ENCODE peak calls at places on chromosomes 3 and 15, in nine cellular contexts. A, Q, S, I, K, M, P, G and V are unnamed samples. For H3K9me3, the result is how much of the 10 kb centered on the place peaks cover.

GRCh38 chr3:180705619-180706018 is 26.3 kb upstream of the CCDC39 start:
- DNase-seq in A (no peak), Q (no peak), S (no peak), I (no peak), K (no peak), M (no peak), P (no peak), G (no peak), V (no peak)

GRCh38 chr3:126527455-126528211 is 3.7 kb downstream of the CHST13 start:
- DNase-seq in A (no peak), Q (no peak), S (no peak), I (no peak), K (no peak), M (no peak), P (no peak), G (no peak), V (no peak)

GRCh38 chr3:56796202-56796601 is 5.5 kb downstream of the ARHGEF3 start:
- DNase-seq in A (no peak), Q (no peak), S (no peak), I (no peak), K (no peak), M (peak), P (no peak), G (no peak), V (no peak)

GRCh38 chr15:82952156-82953081 is at the start of gene HOMER2:
- DNase-seq in A (peak), Q (no peak), S (no peak), I (peak), K (peak), M (peak), P (peak), G (no peak), V (no peak)

GRCh38 chr3:13688034-13688433 is 139.1 kb downstream of the FBLN2 start:
- DNase-seq in A (no peak), Q (no peak), S (no peak), I (no peak), K (no peak), M (no peak), P (no peak), G (no peak), V (no peak)

GRCh38 chr3:54731697-54732445 is 196.0 kb downstream of the LRTM1 start:
- DNase-seq in A (no peak), Q (no peak), S (no peak), I (no peak), K (no peak), M (no peak), P (no peak), G (no peak), V (no peak)

GRCh38 chr15:73994912-73995622 is 551 bp downstream of the PML start:
- DNase-seq in A (no peak), Q (no peak), S (no peak), I (no peak), K (no peak), M (peak), P (no peak), G (peak), V (no peak)

GRCh38 chr15:32970847-32971246 is 223.7 kb downstream of the FMN1 start:
- DNase-seq in A (no peak), Q (no peak), S (no peak), I (no peak), K (no peak), M (no peak), P (no peak), G (no peak), V (no peak)

GRCh38 chr3:37249717-37250116 is 75.3 kb upstream of the LRRFIP2 start:
- DNase-seq in A (no peak), Q (no peak), S (no peak), I (no peak), K (no peak), M (no peak), P (no peak), G (no peak), V (no peak)

GRCh38 chr3:62048577-62048976 is 324.8 kb downstream of the FEZF2 start:
- DNase-seq in A (no peak), Q (no peak), S (no peak), I (no peak), K (no peak), M (no peak), P (no peak), G (no peak), V (no peak)

GRCh38 chr3:150319900-150320299 is 88.2 kb upstream of the TSC22D2 start:
- DNase-seq in A (no peak), Q (no peak), S (no peak), I (no peak), K (no peak), M (peak), P (peak), G (no peak), V (no peak)

GRCh38 chr3:155981669-155982068 is 111.2 kb downstream of the GMPS start:
- DNase-seq in A (no peak), Q (no peak), S (no peak), I (no peak), K (no peak), M (no peak), P (no peak), G (no peak), V (no peak)

GRCh38 chr15:70783610-70784021 is 20.3 kb upstream of the UACA start:
- DNase-seq in A (peak), Q (no peak), S (no peak), I (no peak), K (no peak), M (peak), P (no peak), G (peak), V (no peak)

GRCh38 chr3:194661946-194662345 is 10.0 kb downstream of the LSG1 start:
- DNase-seq in A (no peak), Q (no peak), S (no peak), I (no peak), K (no peak), M (no peak), P (no peak), G (no peak), V (no peak)

GRCh38 chr3:12916159-12916558 is 74.8 kb upstream of the RPL32 start:
- DNase-seq in A (no peak), Q (no peak), S (no peak), I (no peak), K (no peak), M (no peak), P (no peak), G (no peak), V (no peak)

GRCh38 chr3:134330895-134331810 is 43.1 kb downstream of the AMOTL2 start:
- DNase-seq in A (no peak), Q (no peak), S (no peak), I (no peak), K (no peak), M (no peak), P (no peak), G (no peak), V (no peak)

GRCh38 chr3:153513236-153513635 is 351.2 kb downstream of the RAP2B start:
- DNase-seq in A (no peak), Q (peak), S (no peak), I (no peak), K (no peak), M (no peak), P (peak), G (no peak), V (no peak)

GRCh38 chr15:85606721-85607120 is 188.0 kb downstream of the KLHL25 start:
- DNase-seq in A (no peak), Q (no peak), S (no peak), I (no peak), K (no peak), M (no peak), P (no peak), G (no peak), V (no peak)

GRCh38 chr3:31053299-31053698 is 158.8 kb upstream of the GADL1 start:
- DNase-seq in A (no peak), Q (no peak), S (no peak), I (no peak), K (no peak), M (no peak), P (no peak), G (no peak), V (no peak)

GRCh38 chr3:127541320-127541719 is 49.2 kb downstream of the TPRA1 start:
- DNase-seq in A (peak), Q (no peak), S (no peak), I (no peak), K (no peak), M (no peak), P (no peak), G (no peak), V (no peak)

GRCh38 chr3:72234394-72234793 is 449.4 kb upstream of the PROK2 start:
- DNase-seq in A (no peak), Q (no peak), S (no peak), I (no peak), K (no peak), M (no peak), P (no peak), G (no peak), V (no peak)

GRCh38 chr15:69114231-69114937 is 46.1 kb upstream of the GLCE start:
- DNase-seq in A (no peak), Q (no peak), S (no peak), I (no peak), K (peak), M (no peak), P (no peak), G (no peak), V (no peak)

GRCh38 chr3:178295257-178295912 is 240.9 kb upstream of the KCNMB2 start:
- DNase-seq in A (no peak), Q (no peak), S (no peak), I (no peak), K (peak), M (no peak), P (no peak), G (no peak), V (no peak)

GRCh38 chr15:58966698-58967097 is 20.8 kb upstream of the RNF111 start:
- DNase-seq in A (no peak), Q (no peak), S (no peak), I (no peak), K (no peak), M (no peak), P (no peak), G (no peak), V (no peak)

GRCh38 chr3:143604849-143605660 is 243.2 kb downstream of the SLC9A9 start:
- DNase-seq in A (no peak), Q (no peak), S (no peak), I (no peak), K (no peak), M (no peak), P (no peak), G (no peak), V (no peak)

GRCh38 chr3:64915778-64916177 is 228.0 kb upstream of the ADAMTS9 start:
- DNase-seq in A (no peak), Q (no peak), S (no peak), I (no peak), K (no peak), M (peak), P (no peak), G (no peak), V (no peak)

GRCh38 chr3:10889206-10889960 is 73.4 kb downstream of the SLC6A11 start:
- DNase-seq in A (no peak), Q (no peak), S (no peak), I (no peak), K (no peak), M (no peak), P (no peak), G (no peak), V (no peak)
- H3K9me3 ChIP-seq in A (under half), Q (under half), S (under half), I (under half), K (under half), M (under half), P (under half), G (under half), V (under half)

GRCh38 chr3:6602329-6602728 is 258.6 kb upstream of the GRM7 start:
- DNase-seq in A (no peak), Q (no peak), S (no peak), I (no peak), K (no peak), M (no peak), P (no peak), G (no peak), V (no peak)
- H3K9me3 ChIP-seq in A (under half), Q (under half), S (under half), I (under half), K (under half), M (under half), P (under half), G (under half), V (under half)

GRCh38 chr3:122773856-122774535 is 19.6 kb downstream of the HSPBAP1 start:
- DNase-seq in A (no peak), Q (no peak), S (no peak), I (no peak), K (no peak), M (no peak), P (no peak), G (no peak), V (no peak)
- H3K9me3 ChIP-seq in A (under half), Q (under half), S (under half), I (under half), K (under half), M (under half), P (under half), G (under half), V (under half)

GRCh38 chr3:43041517-43041916 is 62.4 kb downstream of the GASK1A start:
- DNase-seq in A (no peak), Q (no peak), S (no peak), I (no peak), K (no peak), M (no peak), P (no peak), G (no peak), V (no peak)

GRCh38 chr3:43043071-43043766 is 62.7 kb downstream of the POMGNT2 start:
- DNase-seq in A (no peak), Q (no peak), S (no peak), I (no peak), K (no peak), M (no peak), P (no peak), G (peak), V (no peak)

GRCh38 chr3:43048470-43048869 is 57.4 kb downstream of the POMGNT2 start:
- DNase-seq in A (no peak), Q (no peak), S (no peak), I (no peak), K (no peak), M (no peak), P (no peak), G (no peak), V (no peak)

GRCh38 chr3:43046583-43046982 is 59.3 kb downstream of the POMGNT2 start:
- DNase-seq in A (no peak), Q (no peak), S (no peak), I (no peak), K (no peak), M (no peak), P (no peak), G (no peak), V (no peak)

DNA sequence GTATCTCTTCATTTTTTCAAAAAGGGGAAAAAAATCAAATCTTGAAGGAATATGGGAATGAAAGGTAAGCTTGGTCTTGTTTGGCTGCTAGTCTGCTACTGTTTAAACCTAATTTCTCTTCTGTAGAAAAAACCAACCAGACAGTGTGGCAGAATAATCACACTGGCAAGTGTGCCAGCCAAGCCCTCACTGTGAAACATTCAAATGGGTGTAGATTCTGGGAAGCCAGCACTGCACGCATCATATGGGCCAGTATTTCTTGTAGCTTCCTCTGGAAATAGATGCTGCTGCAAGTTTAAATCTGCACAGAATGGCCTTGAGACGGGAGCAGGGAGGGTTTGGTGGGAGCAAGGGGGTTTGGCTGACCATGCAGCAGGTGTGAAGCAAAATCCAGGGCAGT is 62.1 kb downstream of the POMGNT2 start:
- DNase-seq in A (no peak), Q (no peak), S (no peak), I (no peak), K (no peak), M (no peak), P (no peak), G (no peak), V (no peak)
- H3K9me3 ChIP-seq in A (under half), Q (under half), S (under half), I (under half), K (under half), M (under half), P (under half), G (under half), V (under half)

GRCh38 chr3:197209366-197210260 is 88.8 kb downstream of the DLG1 start:
- DNase-seq in A (no peak), Q (no peak), S (no peak), I (no peak), K (no peak), M (no peak), P (no peak), G (no peak), V (no peak)
- H3K9me3 ChIP-seq in A (under half), Q (under half), S (under half), I (under half), K (under half), M (under half), P (under half), G (under half), V (under half)

GRCh38 chr15:86649277-86649676 is 569.6 kb downstream of the AGBL1 start:
- DNase-seq in A (no peak), Q (no peak), S (no peak), I (no peak), K (no peak), M (no peak), P (no peak), G (no peak), V (no peak)
- H3K9me3 ChIP-seq in A (under half), Q (under half), S (under half), I (under half), K (under half), M (under half), P (under half), G (under half), V (under half)

DNA sequence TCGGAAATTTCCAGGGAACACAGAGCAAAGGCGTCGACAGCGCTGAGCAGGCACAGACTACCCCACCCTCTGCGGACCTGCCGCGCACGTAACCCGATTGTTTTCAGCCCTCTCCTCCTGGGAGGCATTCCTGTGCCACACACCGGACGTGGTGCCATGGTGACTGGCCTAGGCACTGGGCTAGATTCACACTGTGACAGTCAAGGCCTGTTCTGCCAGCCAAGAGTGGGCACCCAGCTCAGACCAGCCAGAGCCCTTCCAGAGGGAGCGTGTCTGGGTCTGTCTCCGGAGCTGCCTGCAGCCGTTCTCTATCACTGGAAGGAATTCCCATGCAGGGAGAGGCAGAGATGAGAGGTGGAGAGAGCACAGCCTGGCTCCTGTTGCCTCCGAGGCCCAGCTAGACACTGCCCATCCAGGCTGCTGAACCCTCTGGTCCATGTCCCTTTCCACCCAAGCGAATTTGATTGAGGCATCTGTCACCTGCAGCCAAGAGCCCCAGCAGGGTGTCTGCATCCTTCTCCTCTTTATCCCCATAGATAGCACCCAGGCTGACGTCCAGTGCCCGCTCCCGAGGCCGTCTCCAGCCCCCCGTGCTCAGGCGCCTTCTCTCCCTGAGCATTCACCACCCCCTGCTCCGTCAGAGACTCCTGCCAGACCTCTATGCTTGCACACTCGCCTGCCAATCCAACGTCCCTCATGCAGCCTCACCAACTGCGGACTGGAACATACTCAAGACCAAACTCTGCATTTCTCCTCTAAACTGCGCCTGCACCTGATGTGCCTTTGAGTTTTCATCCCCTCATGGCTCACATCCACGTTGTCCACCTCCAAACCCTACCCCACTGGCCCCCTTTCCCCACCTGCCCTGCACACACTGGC is 267.5 kb downstream of the OCA2 start:
- DNase-seq in A (no peak), Q (no peak), S (no peak), I (no peak), K (no peak), M (no peak), P (no peak), G (no peak), V (no peak)
- H3K9me3 ChIP-seq in A (under half), Q (under half), S (under half), I (under half), K (under half), M (under half), P (under half), G (under half), V (under half)

GRCh38 chr3:58660998-58661397 is 5.6 kb downstream of the FAM3D start:
- DNase-seq in A (no peak), Q (no peak), S (no peak), I (no peak), K (no peak), M (no peak), P (no peak), G (no peak), V (no peak)
- H3K9me3 ChIP-seq in A (under half), Q (under half), S (under half), I (under half), K (under half), M (under half), P (under half), G (under half), V (under half)

GRCh38 chr3:44501971-44502370 is 24.5 kb upstream of the ZNF445 start:
- DNase-seq in A (no peak), Q (no peak), S (no peak), I (no peak), K (no peak), M (no peak), P (no peak), G (no peak), V (no peak)
- H3K9me3 ChIP-seq in A (half or more), Q (under half), S (half or more), I (half or more), K (under half), M (under half), P (half or more), G (under half), V (under half)